ENCODE peak calls at places on chromosomes 12 and 14, in four cellular contexts. One of them, this sample, is unnamed.

GRCh38 chr14:24279301-24280186 is 8.1 kb upstream of the RABGGTA start:
- DNase-seq in lower lobe of right lung: no peak
- DNase-seq in ovary: no peak
- DNase-seq in heart left ventricle: peak
- DNase-seq in this sample: no peak

GRCh38 chr14:89899917-89900680 is 54.4 kb downstream of the EFCAB11 start:
- DNase-seq in lower lobe of right lung: no peak
- DNase-seq in ovary: no peak
- DNase-seq in heart left ventricle: no peak
- DNase-seq in this sample: no peak

GRCh38 chr14:65019944-65020566 is 33.4 kb downstream of the FNTB start:
- DNase-seq in lower lobe of right lung: no peak
- DNase-seq in ovary: peak
- DNase-seq in heart left ventricle: no peak
- DNase-seq in this sample: peak

GRCh38 chr12:90211017-90211416 is 502.4 kb upstream of the ATP2B1 start:
- DNase-seq in lower lobe of right lung: no peak
- DNase-seq in ovary: no peak
- DNase-seq in heart left ventricle: no peak
- DNase-seq in this sample: peak

GRCh38 chr12:51326762-51327439 is 2.9 kb upstream of the BIN2 start:
- DNase-seq in lower lobe of right lung: peak
- DNase-seq in ovary: no peak
- DNase-seq in heart left ventricle: no peak
- DNase-seq in this sample: peak

GRCh38 chr12:71627438-71628002 is 36.1 kb downstream of the ZFC3H1 start:
- DNase-seq in lower lobe of right lung: no peak
- DNase-seq in ovary: no peak
- DNase-seq in heart left ventricle: no peak
- DNase-seq in this sample: no peak

GRCh38 chr12:607541-608001 is 55.7 kb downstream of the NINJ2 start:
- DNase-seq in lower lobe of right lung: no peak
- DNase-seq in ovary: peak
- DNase-seq in heart left ventricle: peak
- DNase-seq in this sample: no peak

GRCh38 chr12:81416571-81416970 is 338.7 kb downstream of the ACSS3 start:
- DNase-seq in lower lobe of right lung: no peak
- DNase-seq in ovary: no peak
- DNase-seq in heart left ventricle: no peak
- DNase-seq in this sample: no peak

GRCh38 chr12:89950421-89950820 is 241.8 kb upstream of the ATP2B1 start:
- DNase-seq in lower lobe of right lung: no peak
- DNase-seq in ovary: no peak
- DNase-seq in heart left ventricle: no peak
- DNase-seq in this sample: no peak

GRCh38 chr12:112977641-112978040 is 678 bp upstream of the OAS2 start:
- DNase-seq in lower lobe of right lung: no peak
- DNase-seq in ovary: no peak
- DNase-seq in heart left ventricle: no peak
- DNase-seq in this sample: no peak

GRCh38 chr14:65958664-65959562 is 527.3 kb upstream of the CCDC196 start:
- DNase-seq in lower lobe of right lung: no peak
- DNase-seq in ovary: no peak
- DNase-seq in heart left ventricle: no peak
- DNase-seq in this sample: no peak

GRCh38 chr12:108691995-108692808 is 39.1 kb downstream of the CORO1C start:
- DNase-seq in lower lobe of right lung: peak
- DNase-seq in ovary: no peak
- DNase-seq in heart left ventricle: peak
- DNase-seq in this sample: no peak

GRCh38 chr12:64733857-64734256 is 25.3 kb downstream of the GNS start:
- DNase-seq in lower lobe of right lung: no peak
- DNase-seq in ovary: no peak
- DNase-seq in heart left ventricle: peak
- DNase-seq in this sample: no peak

GRCh38 chr12:52029686-52030085 is 21.6 kb upstream of the NR4A1 start:
- DNase-seq in lower lobe of right lung: peak
- DNase-seq in ovary: no peak
- DNase-seq in heart left ventricle: peak
- DNase-seq in this sample: peak

GRCh38 chr12:131386781-131387180 is 324.1 kb upstream of the SFSWAP start:
- DNase-seq in lower lobe of right lung: no peak
- DNase-seq in ovary: no peak
- DNase-seq in heart left ventricle: no peak
- DNase-seq in this sample: no peak

GRCh38 chr14:42855159-42855558 is 1248.5 kb downstream of the LRFN5 start:
- DNase-seq in lower lobe of right lung: no peak
- DNase-seq in ovary: no peak
- DNase-seq in heart left ventricle: no peak
- DNase-seq in this sample: no peak

GRCh38 chr14:94573706-94574105 is 7.5 kb upstream of the SERPINA5 start:
- DNase-seq in lower lobe of right lung: no peak
- DNase-seq in ovary: peak
- DNase-seq in heart left ventricle: no peak
- DNase-seq in this sample: no peak

GRCh38 chr12:51818567-51819300 is 29.8 kb downstream of the FIGNL2 start:
- DNase-seq in lower lobe of right lung: no peak
- DNase-seq in ovary: no peak
- DNase-seq in heart left ventricle: no peak
- DNase-seq in this sample: peak

GRCh38 chr12:113887906-113888305 is 78.2 kb downstream of the RBM19 start:
- DNase-seq in lower lobe of right lung: no peak
- DNase-seq in ovary: no peak
- DNase-seq in heart left ventricle: no peak
- DNase-seq in this sample: no peak

GRCh38 chr14:105492051-105492965 is 1.3 kb downstream of the TEDC1 start:
- DNase-seq in lower lobe of right lung: peak
- DNase-seq in ovary: no peak
- DNase-seq in heart left ventricle: peak
- DNase-seq in this sample: no peak

GRCh38 chr14:61375218-61375617 is 53.8 kb downstream of the PRKCH start:
- DNase-seq in lower lobe of right lung: no peak
- DNase-seq in ovary: no peak
- DNase-seq in heart left ventricle: no peak
- DNase-seq in this sample: no peak

GRCh38 chr12:14278294-14278953 is 87.1 kb upstream of the ATF7IP start:
- DNase-seq in lower lobe of right lung: no peak
- DNase-seq in ovary: no peak
- DNase-seq in heart left ventricle: no peak
- DNase-seq in this sample: no peak

GRCh38 chr14:101071493-101071891 is 168.0 kb upstream of the RTL1 start:
- DNase-seq in lower lobe of right lung: no peak
- DNase-seq in ovary: no peak
- DNase-seq in heart left ventricle: no peak
- DNase-seq in this sample: no peak

GRCh38 chr12:128531153-128531552 is 264.2 kb downstream of the TMEM132C start:
- DNase-seq in lower lobe of right lung: no peak
- DNase-seq in ovary: no peak
- DNase-seq in heart left ventricle: no peak
- DNase-seq in this sample: no peak

GRCh38 chr12:101969-102878 is 35.7 kb downstream of the IQSEC3 start:
- DNase-seq in lower lobe of right lung: no peak
- DNase-seq in ovary: no peak
- DNase-seq in heart left ventricle: no peak
- DNase-seq in this sample: no peak

GRCh38 chr14:33297565-33297964 is 358.9 kb downstream of the NPAS3 start:
- DNase-seq in lower lobe of right lung: no peak
- DNase-seq in ovary: no peak
- DNase-seq in heart left ventricle: no peak
- DNase-seq in this sample: no peak

GRCh38 chr14:66857867-66858266 is 331.4 kb upstream of the GARIN2 start:
- DNase-seq in lower lobe of right lung: no peak
- DNase-seq in ovary: no peak
- DNase-seq in heart left ventricle: no peak
- DNase-seq in this sample: no peak

GRCh38 chr12:108596854-108597558 is 878 bp downstream of the TMEM119 start:
- DNase-seq in lower lobe of right lung: no peak
- DNase-seq in ovary: no peak
- DNase-seq in heart left ventricle: no peak
- DNase-seq in this sample: no peak

GRCh38 chr12:132407525-132407924 is 78.1 kb upstream of the GALNT9 start:
- DNase-seq in lower lobe of right lung: no peak
- DNase-seq in ovary: no peak
- DNase-seq in heart left ventricle: no peak
- DNase-seq in this sample: no peak

GRCh38 chr14:80978403-80978802 is 23.0 kb downstream of the TSHR start:
- DNase-seq in lower lobe of right lung: no peak
- DNase-seq in ovary: no peak
- DNase-seq in heart left ventricle: no peak
- DNase-seq in this sample: no peak

GRCh38 chr14:74400919-74401503 is 25.0 kb downstream of the SYNDIG1L start:
- DNase-seq in lower lobe of right lung: no peak
- DNase-seq in ovary: no peak
- DNase-seq in heart left ventricle: no peak
- DNase-seq in this sample: no peak
- H3K4me3 ChIP-seq in lower lobe of right lung: no peak
- H3K4me3 ChIP-seq in ovary: no peak
- H3K4me3 ChIP-seq in heart left ventricle: no peak
- H3K4me3 ChIP-seq in this sample: no peak

GRCh38 chr12:121797937-121798801 is 4.7 kb upstream of the RHOF start:
- DNase-seq in lower lobe of right lung: no peak
- DNase-seq in ovary: peak
- DNase-seq in heart left ventricle: peak
- DNase-seq in this sample: no peak
- H3K27ac ChIP-seq in lower lobe of right lung: peak
- H3K27ac ChIP-seq in ovary: peak
- H3K27ac ChIP-seq in heart left ventricle: peak
- H3K27ac ChIP-seq in this sample: no peak

DNA sequence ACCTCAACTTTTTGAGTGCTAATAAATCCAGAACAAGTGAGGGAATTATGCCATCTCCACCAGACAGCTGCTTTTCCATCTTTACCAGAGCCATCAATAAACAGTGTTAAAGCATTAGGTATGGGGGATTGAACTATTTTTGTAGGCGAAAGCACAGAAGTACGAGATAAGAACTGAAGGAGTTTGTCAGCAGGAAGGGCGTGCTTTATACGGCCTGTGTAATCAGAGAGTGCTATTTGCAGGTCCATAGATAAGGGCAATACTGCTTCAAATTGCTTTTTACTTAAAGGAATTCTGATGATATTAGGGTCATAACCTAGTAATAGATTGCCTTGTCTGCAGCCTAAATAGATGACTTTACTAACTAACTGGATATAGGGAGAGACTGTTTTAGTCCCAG is 20.3 kb upstream of the CLEC4E start:
- DNase-seq in lower lobe of right lung: no peak
- DNase-seq in ovary: no peak
- DNase-seq in heart left ventricle: no peak
- DNase-seq in this sample: no peak
- H3K4me3 ChIP-seq in lower lobe of right lung: no peak
- H3K4me3 ChIP-seq in ovary: no peak
- H3K4me3 ChIP-seq in heart left ventricle: no peak
- H3K4me3 ChIP-seq in this sample: no peak

GRCh38 chr14:51849095-51849494 is 11.3 kb upstream of the GNG2 start:
- DNase-seq in lower lobe of right lung: no peak
- DNase-seq in ovary: no peak
- DNase-seq in heart left ventricle: no peak
- DNase-seq in this sample: no peak
- H3K27ac ChIP-seq in lower lobe of right lung: no peak
- H3K27ac ChIP-seq in ovary: no peak
- H3K27ac ChIP-seq in heart left ventricle: no peak
- H3K27ac ChIP-seq in this sample: no peak

DNA sequence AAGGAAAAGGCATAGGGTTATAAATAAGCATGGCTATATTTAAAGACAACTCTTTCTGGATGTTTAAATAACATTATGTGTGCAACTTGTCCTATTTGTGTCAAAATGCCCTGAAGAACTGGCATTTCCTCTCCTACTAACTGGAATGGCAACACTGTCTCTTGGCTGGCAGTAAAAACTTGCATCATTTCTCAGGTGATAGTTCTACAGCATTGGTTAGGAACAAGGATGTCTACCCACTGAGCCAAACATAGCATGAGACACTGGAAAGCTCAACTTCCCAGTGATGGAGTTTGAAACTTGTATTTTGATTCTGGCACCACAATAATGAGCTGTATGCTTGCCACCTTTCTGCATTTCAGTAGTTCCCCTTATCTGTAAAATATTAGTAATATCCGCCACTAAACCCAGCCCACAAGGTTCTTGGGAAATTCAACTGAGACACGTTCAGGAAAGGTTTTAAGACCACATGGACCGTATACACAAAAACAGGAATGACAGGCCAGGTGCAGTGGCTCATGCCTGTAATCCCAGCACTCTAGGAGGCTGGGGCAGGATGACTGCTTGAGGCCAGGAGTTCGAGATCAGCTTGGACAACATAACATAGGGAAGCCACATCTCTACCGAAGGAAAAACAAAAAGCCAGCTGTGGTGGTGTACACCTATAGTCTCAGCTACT is 5.1 kb downstream of the SLC38A2 start:
- DNase-seq in lower lobe of right lung: no peak
- DNase-seq in ovary: no peak
- DNase-seq in heart left ventricle: no peak
- DNase-seq in this sample: no peak
- H3K4me3 ChIP-seq in lower lobe of right lung: peak
- H3K4me3 ChIP-seq in ovary: peak
- H3K4me3 ChIP-seq in heart left ventricle: peak
- H3K4me3 ChIP-seq in this sample: peak

GRCh38 chr12:101823891-101824290 is 6.9 kb downstream of the GNPTAB start:
- DNase-seq in lower lobe of right lung: no peak
- DNase-seq in ovary: no peak
- DNase-seq in heart left ventricle: peak
- DNase-seq in this sample: peak

GRCh38 chr12:101823039-101823438 is 7.7 kb downstream of the GNPTAB start:
- DNase-seq in lower lobe of right lung: no peak
- DNase-seq in ovary: no peak
- DNase-seq in heart left ventricle: no peak
- DNase-seq in this sample: no peak

GRCh38 chr12:101826766-101827368 is 3.9 kb downstream of the GNPTAB start:
- DNase-seq in lower lobe of right lung: peak
- DNase-seq in ovary: no peak
- DNase-seq in heart left ventricle: no peak
- DNase-seq in this sample: no peak

GRCh38 chr12:101828463-101829196 is 2.1 kb downstream of the GNPTAB start:
- DNase-seq in lower lobe of right lung: no peak
- DNase-seq in ovary: no peak
- DNase-seq in heart left ventricle: no peak
- DNase-seq in this sample: no peak

DNA sequence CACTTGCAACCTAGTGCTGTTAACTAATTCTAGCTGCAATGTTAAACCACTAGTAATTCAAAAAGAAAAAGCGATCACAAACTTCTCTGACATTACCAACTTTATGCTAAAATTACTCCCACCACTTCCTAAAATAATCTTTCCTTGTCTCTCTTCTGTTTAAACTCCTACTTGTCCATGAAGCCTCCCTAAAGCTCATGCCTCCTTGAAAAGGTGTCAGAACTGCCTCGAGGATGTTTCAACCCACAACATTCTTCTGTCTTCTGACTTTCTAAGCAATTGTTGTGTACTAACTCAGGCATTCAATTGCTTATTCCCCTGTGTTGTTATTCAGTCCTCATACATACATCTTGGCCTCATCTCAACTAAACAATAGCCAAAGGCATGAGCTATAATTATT is 5.9 kb downstream of the GNPTAB start:
- DNase-seq in lower lobe of right lung: no peak
- DNase-seq in ovary: no peak
- DNase-seq in heart left ventricle: no peak
- DNase-seq in this sample: no peak
- H3K27ac ChIP-seq in lower lobe of right lung: no peak
- H3K27ac ChIP-seq in ovary: no peak
- H3K27ac ChIP-seq in heart left ventricle: peak
- H3K27ac ChIP-seq in this sample: no peak

This sample was measured in brain microvascular endothelial cell.